ENCODE peak calls at places on chromosomes 12 and 14, in nine cellular contexts. One of them, this sample, is unnamed.

GRCh38 chr12:108375986-108376663 is 37.0 kb upstream of the CMKLR1 start:
- DNase-seq in NAMALWA: no peak
- DNase-seq in HFFc6: no peak
- DNase-seq in heart right ventricle: no peak
- DNase-seq in AG09319: no peak
- DNase-seq in GM12864: no peak
- DNase-seq in NCI-H146: no peak
- DNase-seq in PC-3: no peak
- DNase-seq in stimulated activated CD8-positive, alpha-beta memory T cell treated with anti-CD3 and anti-CD28 coated beads, Interleukin-4, amount 100 ng/mL, for 4 hours: no peak
- DNase-seq in this sample: peak

GRCh38 chr14:50801706-50802105 is 29.3 kb downstream of the NIN start:
- DNase-seq in PC-3: peak
- DNase-seq in HFFc6: peak
- DNase-seq in AG09319: no peak
- DNase-seq in GM12864: no peak
- DNase-seq in NAMALWA: no peak
- DNase-seq in NCI-H146: no peak
- DNase-seq in stimulated activated CD8-positive, alpha-beta memory T cell treated with anti-CD3 and anti-CD28 coated beads, Interleukin-4, amount 100 ng/mL, for 4 hours: no peak
- DNase-seq in heart right ventricle: no peak
- DNase-seq in this sample: peak

GRCh38 chr12:49296034-49296835 is 1.3 kb downstream of the PRPH start:
- DNase-seq in PC-3: peak
- DNase-seq in HFFc6: no peak
- DNase-seq in stimulated activated CD8-positive, alpha-beta memory T cell treated with anti-CD3 and anti-CD28 coated beads, Interleukin-4, amount 100 ng/mL, for 4 hours: peak
- DNase-seq in AG09319: no peak
- DNase-seq in NAMALWA: peak
- DNase-seq in GM12864: no peak
- DNase-seq in NCI-H146: peak
- DNase-seq in heart right ventricle: peak
- DNase-seq in this sample: peak

GRCh38 chr14:56461876-56462275 is 117.7 kb upstream of the TMEM260 start:
- DNase-seq in stimulated activated CD8-positive, alpha-beta memory T cell treated with anti-CD3 and anti-CD28 coated beads, Interleukin-4, amount 100 ng/mL, for 4 hours: no peak
- DNase-seq in heart right ventricle: no peak
- DNase-seq in NCI-H146: no peak
- DNase-seq in NAMALWA: no peak
- DNase-seq in AG09319: no peak
- DNase-seq in HFFc6: no peak
- DNase-seq in PC-3: no peak
- DNase-seq in GM12864: no peak
- DNase-seq in this sample: no peak

GRCh38 chr14:103128631-103129300 is 5.5 kb downstream of the TNFAIP2 start:
- DNase-seq in NCI-H146: no peak
- DNase-seq in NAMALWA: no peak
- DNase-seq in PC-3: peak
- DNase-seq in HFFc6: no peak
- DNase-seq in heart right ventricle: no peak
- DNase-seq in stimulated activated CD8-positive, alpha-beta memory T cell treated with anti-CD3 and anti-CD28 coated beads, Interleukin-4, amount 100 ng/mL, for 4 hours: no peak
- DNase-seq in GM12864: no peak
- DNase-seq in AG09319: no peak
- DNase-seq in this sample: peak

GRCh38 chr14:51783765-51784164 is 76.6 kb upstream of the GNG2 start:
- DNase-seq in GM12864: no peak
- DNase-seq in heart right ventricle: no peak
- DNase-seq in NAMALWA: no peak
- DNase-seq in AG09319: no peak
- DNase-seq in HFFc6: peak
- DNase-seq in NCI-H146: no peak
- DNase-seq in stimulated activated CD8-positive, alpha-beta memory T cell treated with anti-CD3 and anti-CD28 coated beads, Interleukin-4, amount 100 ng/mL, for 4 hours: no peak
- DNase-seq in PC-3: peak
- DNase-seq in this sample: peak

GRCh38 chr12:107642240-107642639 is 43.4 kb upstream of the PWP1 start:
- DNase-seq in AG09319: no peak
- DNase-seq in NCI-H146: no peak
- DNase-seq in NAMALWA: no peak
- DNase-seq in heart right ventricle: no peak
- DNase-seq in HFFc6: no peak
- DNase-seq in stimulated activated CD8-positive, alpha-beta memory T cell treated with anti-CD3 and anti-CD28 coated beads, Interleukin-4, amount 100 ng/mL, for 4 hours: no peak
- DNase-seq in PC-3: no peak
- DNase-seq in GM12864: no peak
- DNase-seq in this sample: no peak

GRCh38 chr14:99562848-99563748 is 40.9 kb downstream of the CCDC85C start:
- DNase-seq in HFFc6: no peak
- DNase-seq in heart right ventricle: peak
- DNase-seq in AG09319: no peak
- DNase-seq in PC-3: peak
- DNase-seq in stimulated activated CD8-positive, alpha-beta memory T cell treated with anti-CD3 and anti-CD28 coated beads, Interleukin-4, amount 100 ng/mL, for 4 hours: no peak
- DNase-seq in GM12864: no peak
- DNase-seq in NAMALWA: no peak
- DNase-seq in NCI-H146: peak
- DNase-seq in this sample: no peak

GRCh38 chr12:12405882-12406281 is 49.0 kb downstream of the BORCS5 start:
- DNase-seq in PC-3: peak
- DNase-seq in NCI-H146: no peak
- DNase-seq in heart right ventricle: peak
- DNase-seq in NAMALWA: no peak
- DNase-seq in GM12864: no peak
- DNase-seq in HFFc6: no peak
- DNase-seq in AG09319: no peak
- DNase-seq in stimulated activated CD8-positive, alpha-beta memory T cell treated with anti-CD3 and anti-CD28 coated beads, Interleukin-4, amount 100 ng/mL, for 4 hours: no peak
- DNase-seq in this sample: no peak

GRCh38 chr14:101489092-101489760 is 72.1 kb upstream of the DIO3 start:
- DNase-seq in AG09319: no peak
- DNase-seq in PC-3: no peak
- DNase-seq in GM12864: no peak
- DNase-seq in heart right ventricle: no peak
- DNase-seq in HFFc6: no peak
- DNase-seq in NCI-H146: no peak
- DNase-seq in stimulated activated CD8-positive, alpha-beta memory T cell treated with anti-CD3 and anti-CD28 coated beads, Interleukin-4, amount 100 ng/mL, for 4 hours: no peak
- DNase-seq in NAMALWA: no peak
- DNase-seq in this sample: no peak